ENCODE peak calls at places on chromosomes 5 and 9, in five cellular contexts. E is lung, B is neural progenitor cell, D is testis, W is kidney. X is an unnamed sample.

GRCh38 chr9:134989206-134990065 is 71.7 kb upstream of the FCN1 start:
- DNase-seq in E (no peak), B (no peak), D (no peak), W (peak; percentile 51), X (peak; percentile 20)

GRCh38 chr5:82388186-82388585 is 110.0 kb upstream of the RPS23 start:
- DNase-seq in E (no peak), B (no peak), D (no peak), W (peak; percentile 85), X (no peak)

GRCh38 chr5:157284458-157285212 is 18.7 kb downstream of the CYFIP2 start:
- DNase-seq in E (no peak), B (no peak), D (no peak), W (no peak), X (no peak)

GRCh38 chr5:1319436-1320343 is 24.8 kb upstream of the TERT start:
- DNase-seq in E (no peak), B (no peak), D (no peak), W (peak; percentile 49), X (peak; percentile 51)

GRCh38 chr5:184461-184860 is 6.8 kb upstream of the LRRC14B start:
- DNase-seq in E (no peak), B (no peak), D (no peak), W (no peak), X (no peak)

GRCh38 chr9:96008502-96009222 is 133.2 kb downstream of the ERCC6L2 start:
- DNase-seq in E (no peak), B (no peak), D (no peak), W (no peak), X (no peak)

GRCh38 chr5:53987091-53987490 is 323.3 kb downstream of the ARL15 start:
- DNase-seq in E (no peak), B (no peak), D (no peak), W (no peak), X (no peak)

GRCh38 chr5:109467058-109467457 is 57.3 kb upstream of the PJA2 start:
- DNase-seq in E (no peak), B (no peak), D (no peak), W (no peak), X (no peak)

GRCh38 chr9:129333961-129334743 is 156.1 kb upstream of the IER5L start:
- DNase-seq in E (peak; percentile 94), B (peak; percentile 93), D (peak; percentile 91), W (peak; percentile 99), X (peak; percentile 81)

GRCh38 chr5:143355710-143356109 is 47.8 kb downstream of the NR3C1 start:
- DNase-seq in E (peak; percentile 44), B (no peak), D (peak; percentile 73), W (peak; percentile 77), X (peak; percentile 82)

GRCh38 chr9:106309925-106310324 is 553.0 kb upstream of the ZNF462 start:
- DNase-seq in E (no peak), B (no peak), D (no peak), W (no peak), X (no peak)

GRCh38 chr9:13267743-13268142 is 11.7 kb downstream of the MPDZ start:
- DNase-seq in E (no peak), B (no peak), D (no peak), W (no peak), X (no peak)

GRCh38 chr5:28012538-28012937 is 974.2 kb upstream of the CDH9 start:
- DNase-seq in E (no peak), B (no peak), D (no peak), W (no peak), X (no peak)

GRCh38 chr5:31680528-31680927 is 41.6 kb downstream of the PDZD2 start:
- DNase-seq in E (no peak), B (no peak), D (peak; percentile 64), W (no peak), X (no peak)

GRCh38 chr9:27765266-27765665 is 192.0 kb upstream of the C9orf72 start:
- DNase-seq in E (no peak), B (no peak), D (no peak), W (no peak), X (no peak)

GRCh38 chr9:17230646-17231045 is 95.8 kb downstream of the CNTLN start:
- DNase-seq in E (no peak), B (no peak), D (no peak), W (no peak), X (no peak)
- H3K4me3 ChIP-seq in E (no peak overlapping the region), B (no peak overlapping the region), D (no peak overlapping the region), W (no peak overlapping the region), X (no peak overlapping the region)

GRCh38 chr5:65933295-65933694 is 6.9 kb downstream of the ERBIN start:
- DNase-seq in E (no peak), B (no peak), D (no peak), W (no peak), X (no peak)
- H3K4me1 ChIP-seq in E (peaks cover 2% of the 10 kb centered on the region), B (peaks cover 11% of the 10 kb centered on the region), D (peaks cover 10% of the 10 kb centered on the region), W (no peaks in the 10 kb centered on the region), X (peaks cover 15% of the 10 kb centered on the region)

GRCh38 chr9:136666364-136667216 is 3.9 kb downstream of the EGFL7 start:
- DNase-seq in E (no peak), B (peak; percentile 24), D (no peak), W (no peak), X (no peak)

GRCh38 chr9:136665704-136666363 is 3.1 kb downstream of the EGFL7 start:
- DNase-seq in E (no peak), B (peak; percentile 70), D (no peak), W (no peak), X (no peak)

GRCh38 chr9:136664799-136665082 is 2.0 kb downstream of the EGFL7 start:
- DNase-seq in E (no peak), B (no peak), D (no peak), W (no peak), X (no peak)

GRCh38 chr9:136664000-136664798 is 1.5 kb downstream of the EGFL7 start:
- DNase-seq in E (no peak), B (no peak), D (no peak), W (no peak), X (no peak)

GRCh38 chr9:136665111-136665703 is 2.5 kb downstream of the EGFL7 start:
- DNase-seq in E (no peak), B (peak; percentile 76), D (no peak), W (no peak), X (no peak)
- H3K4me3 ChIP-seq in E (peak overlapping the region; percentile 76), B (peak overlapping the region; percentile 41), D (peak overlapping the region; percentile 46), W (peak overlapping the region; percentile 42), X (peak overlapping the region; percentile 57)

GRCh38 chr5:134529460-134529859 is 4.0 kb downstream of the JADE2 start:
- DNase-seq in E (no peak), B (no peak), D (no peak), W (peak; percentile 33), X (peak; percentile 61)
- H3K4me1 ChIP-seq in E (peaks cover 25% of the 10 kb centered on the region), B (peaks cover 44% of the 10 kb centered on the region), D (peaks cover 46% of the 10 kb centered on the region), W (peaks cover 26% of the 10 kb centered on the region), X (peaks cover 8% of the 10 kb centered on the region)

DNA sequence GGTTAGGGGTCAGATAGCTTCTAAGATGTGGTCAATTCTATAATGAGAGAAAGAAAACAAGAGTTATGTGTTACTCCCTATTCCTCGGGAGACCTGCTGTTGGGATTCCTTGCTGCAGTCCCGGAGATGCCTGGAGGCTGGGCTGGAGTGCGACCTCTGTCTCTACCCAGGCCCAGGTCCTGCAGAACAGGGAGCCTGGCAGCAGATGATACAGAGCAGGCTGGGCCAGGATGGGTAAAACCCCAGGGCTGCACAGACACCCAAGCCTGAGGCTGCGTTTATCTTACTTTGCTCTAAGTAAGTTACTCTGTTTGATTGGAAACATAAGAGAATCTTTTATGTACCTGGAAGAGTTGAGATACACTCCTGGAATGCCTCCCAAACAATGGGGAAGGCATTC is 26.9 kb upstream of the FAM120AOS start:
- DNase-seq in E (no peak), B (no peak), D (no peak), W (no peak), X (no peak)
- H3K4me3 ChIP-seq in E (no peak overlapping the region), B (no peak overlapping the region), D (no peak overlapping the region), W (no peak overlapping the region), X (no peak overlapping the region)

X was measured in Peyer's patch.